ENCODE peak calls at places on chromosomes 7 and 10, in eight cellular contexts. X is AG20443, N is right cardiac atrium, F is WERI-Rb-1, S is RKO, I is hepatocyte, K is naive B cell, H is fibroblast of pulmonary artery. J is an unnamed sample.

GRCh38 chr10:87618470-87619423 is 40.9 kb upstream of the PAPSS2 start:
- DNase-seq in X (no peak), N (no peak), F (peak; percentile 11), S (no peak), I (peak; percentile 69), K (no peak), H (peak; percentile 67), J (no peak)

GRCh38 chr7:144588535-144588934 is 185.0 kb upstream of the NOBOX start:
- DNase-seq in X (no peak), N (no peak), F (no peak), S (no peak), I (no peak), K (no peak), H (no peak), J (no peak)

GRCh38 chr10:8908013-8908412 is 853.5 kb downstream of the GATA3 start:
- DNase-seq in X (no peak), N (no peak), F (peak; percentile 4), S (no peak), I (no peak), K (no peak), H (no peak), J (no peak)

GRCh38 chr7:41508755-41509154 is 194.1 kb downstream of the INHBA start:
- DNase-seq in X (no peak), N (no peak), F (no peak), S (no peak), I (peak; percentile 52), K (no peak), H (peak; percentile 23), J (no peak)

GRCh38 chr7:16982640-16983103 is 100.9 kb upstream of the AGR3 start:
- DNase-seq in X (peak; percentile 41), N (no peak), F (no peak), S (peak; percentile 53), I (peak; percentile 57), K (peak; percentile 17), H (peak; percentile 77), J (no peak)

GRCh38 chr7:42972703-42973500 is 40.7 kb downstream of the MRPL32 start:
- DNase-seq in X (peak; percentile 88), N (peak; percentile 55), F (no peak), S (peak; percentile 2), I (peak; percentile 74), K (no peak), H (peak; percentile 99), J (no peak)

GRCh38 chr7:135326636-135327280 is 93.1 kb downstream of the STRA8 start:
- DNase-seq in X (no peak), N (no peak), F (no peak), S (no peak), I (no peak), K (no peak), H (peak; percentile 42), J (no peak)

GRCh38 chr10:43390791-43391190 is 18.2 kb downstream of the HNRNPF start:
- DNase-seq in X (no peak), N (no peak), F (peak; percentile 58), S (peak; percentile 85), I (peak; percentile 54), K (no peak), H (peak; percentile 67), J (no peak)

GRCh38 chr7:129750091-129750870 is 138.8 kb downstream of the NRF1 start:
- DNase-seq in X (no peak), N (no peak), F (peak; percentile 97), S (no peak), I (no peak), K (no peak), H (no peak), J (no peak)

GRCh38 chr10:122165492-122165832 is 105.6 kb upstream of the BTBD16 start:
- DNase-seq in X (no peak), N (no peak), F (no peak), S (no peak), I (no peak), K (no peak), H (no peak), J (no peak)

GRCh38 chr10:13503745-13504463 is 24.9 kb downstream of the BEND7 start:
- DNase-seq in X (peak; percentile 35), N (no peak), F (peak; percentile 15), S (peak; percentile 38), I (peak; percentile 11), K (no peak), H (peak; percentile 10), J (no peak)

GRCh38 chr7:115015619-115016018 is 93.7 kb downstream of the MDFIC start:
- DNase-seq in X (peak; percentile 57), N (no peak), F (no peak), S (no peak), I (peak; percentile 26), K (no peak), H (peak; percentile 65), J (no peak)

GRCh38 chr7:158684329-158684728 is 20.3 kb downstream of the NCAPG2 start:
- DNase-seq in X (peak; percentile 52), N (no peak), F (no peak), S (no peak), I (no peak), K (no peak), H (peak; percentile 44), J (no peak)

GRCh38 chr10:88186335-88186734 is 322.9 kb downstream of the PTEN start:
- DNase-seq in X (peak; percentile 64), N (no peak), F (no peak), S (no peak), I (no peak), K (no peak), H (peak; percentile 63), J (no peak)